ENCODE peak calls at places on chromosomes 13 and 19, in four cellular contexts. One of them, this sample, is unnamed.

GRCh38 chr19:12833747-12834417 is 497 bp downstream of the RTBDN start:
- DNase-seq in stomach: peak; percentile 28
- DNase-seq in cardiac fibroblast: no peak
- DNase-seq in AG09309: no peak
- DNase-seq in this sample: no peak

GRCh38 chr19:18287836-18288772 is 6.7 kb upstream of the JUND start:
- DNase-seq in cardiac fibroblast: no peak
- DNase-seq in stomach: no peak
- DNase-seq in AG09309: no peak
- DNase-seq in this sample: no peak

GRCh38 chr19:1411255-1412191 is 4.1 kb downstream of the DAZAP1 start:
- DNase-seq in AG09309: no peak
- DNase-seq in stomach: no peak
- DNase-seq in cardiac fibroblast: peak; percentile 78
- DNase-seq in this sample: peak; percentile 60

GRCh38 chr19:14346279-14346678 is 35.0 kb upstream of the ADGRE5 start:
- DNase-seq in AG09309: no peak
- DNase-seq in cardiac fibroblast: no peak
- DNase-seq in stomach: no peak
- DNase-seq in this sample: no peak

GRCh38 chr19:11418518-11419506 is at the start of gene RGL3:
- DNase-seq in AG09309: no peak
- DNase-seq in stomach: peak; percentile 77
- DNase-seq in cardiac fibroblast: no peak
- DNase-seq in this sample: no peak

GRCh38 chr13:113783966-113784644 is 25.1 kb downstream of the TMEM255B start:
- DNase-seq in AG09309: no peak
- DNase-seq in cardiac fibroblast: no peak
- DNase-seq in stomach: no peak
- DNase-seq in this sample: no peak

GRCh38 chr19:38970664-38971532 is 4.6 kb downstream of the FBXO17 start:
- DNase-seq in AG09309: peak; percentile 31
- DNase-seq in stomach: no peak
- DNase-seq in cardiac fibroblast: peak; percentile 50
- DNase-seq in this sample: peak; percentile 38

GRCh38 chr13:69820180-69820579 is 287.4 kb upstream of the ATXN8OS start:
- DNase-seq in AG09309: no peak
- DNase-seq in stomach: no peak
- DNase-seq in cardiac fibroblast: no peak
- DNase-seq in this sample: no peak

GRCh38 chr19:44644391-44645016 is 794 bp downstream of the PVR start:
- DNase-seq in stomach: no peak
- DNase-seq in cardiac fibroblast: peak; percentile 49
- DNase-seq in AG09309: no peak
- DNase-seq in this sample: no peak

GRCh38 chr19:31261019-31261595 is 88.1 kb downstream of the TSHZ3 start:
- DNase-seq in stomach: peak; percentile 2
- DNase-seq in AG09309: no peak
- DNase-seq in cardiac fibroblast: no peak
- DNase-seq in this sample: no peak

DNA sequence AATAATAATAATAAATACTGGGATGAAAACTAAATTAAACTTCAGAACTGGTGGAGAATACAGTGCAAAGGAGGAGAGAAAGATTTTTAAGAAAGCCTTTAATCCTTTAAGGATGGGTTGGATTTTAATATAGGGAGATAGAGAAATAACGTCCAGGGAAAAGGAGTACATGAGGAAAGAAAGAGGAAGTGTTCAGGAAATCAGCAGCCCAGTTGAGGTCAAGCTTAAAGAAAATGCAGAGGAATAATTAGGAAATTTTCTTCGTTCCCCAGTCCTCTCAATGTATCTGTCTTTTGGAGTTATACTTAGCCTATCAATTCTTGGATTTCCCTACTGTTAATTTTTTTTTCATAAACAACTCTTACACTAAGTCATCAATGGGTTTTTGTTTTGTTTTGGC is 47.7 kb downstream of the INTS6 start:
- DNase-seq in cardiac fibroblast: no peak
- DNase-seq in stomach: no peak
- DNase-seq in AG09309: no peak
- DNase-seq in this sample: no peak
- H3K4me3 ChIP-seq in cardiac fibroblast: no peak overlapping the region
- H3K4me3 ChIP-seq in stomach: no peak overlapping the region
- H3K4me3 ChIP-seq in AG09309: no peak overlapping the region
- H3K4me3 ChIP-seq in this sample: no peak overlapping the region

DNA sequence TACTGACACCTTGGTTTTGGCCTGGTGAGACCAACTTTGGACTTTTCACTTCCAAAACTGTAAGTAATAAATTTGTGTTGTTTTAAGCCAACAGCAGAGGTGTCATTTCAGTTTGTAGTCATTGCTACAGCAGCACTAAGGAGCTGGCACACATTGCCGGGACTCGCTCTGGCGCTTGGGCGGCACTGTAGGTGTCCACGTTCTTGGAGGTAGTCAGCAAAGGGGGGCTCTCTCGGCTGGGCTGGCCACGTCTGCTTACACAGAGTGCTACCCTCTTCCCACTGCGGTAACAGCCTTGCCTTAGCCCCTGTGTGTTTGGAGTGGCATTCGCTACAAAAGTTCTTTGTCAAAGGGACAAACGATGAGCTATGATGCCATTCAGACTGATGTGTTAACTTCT is 44.7 kb downstream of the HTR2A start:
- DNase-seq in stomach: no peak
- DNase-seq in cardiac fibroblast: no peak
- DNase-seq in AG09309: no peak
- DNase-seq in this sample: no peak
- TF ChIP-seq CTCF in stomach: no peak
- TF ChIP-seq CTCF in cardiac fibroblast: no peak
- TF ChIP-seq CTCF in AG09309: no peak
- TF ChIP-seq CTCF in this sample: no peak

DNA sequence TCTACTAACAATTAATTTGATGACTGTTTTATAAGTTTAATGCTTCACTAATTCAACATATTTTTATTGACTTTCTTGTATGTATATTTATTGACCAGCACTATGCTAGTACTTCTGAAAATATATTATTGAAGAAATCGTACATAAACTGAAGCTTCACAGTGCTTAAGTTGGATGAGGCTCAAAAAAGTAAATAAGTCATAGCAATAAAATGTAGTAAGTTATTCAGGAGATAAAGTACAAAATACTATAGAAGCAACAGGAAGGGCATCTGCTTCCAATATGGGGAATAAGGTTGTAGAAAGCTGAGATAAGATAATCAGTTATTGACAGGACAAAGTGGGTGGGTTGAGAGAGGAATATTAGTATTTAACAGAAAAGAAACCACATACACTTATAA is 944.9 kb upstream of the MIR17HG start:
- DNase-seq in stomach: no peak
- DNase-seq in AG09309: no peak
- DNase-seq in cardiac fibroblast: no peak
- DNase-seq in this sample: no peak
- H3K4me3 ChIP-seq in stomach: no peak overlapping the region
- H3K4me3 ChIP-seq in AG09309: no peak overlapping the region
- H3K4me3 ChIP-seq in cardiac fibroblast: no peak overlapping the region
- H3K4me3 ChIP-seq in this sample: no peak overlapping the region

GRCh38 chr19:40397568-40397906 is 7.6 kb upstream of the HIPK4 start:
- DNase-seq in cardiac fibroblast: no peak
- DNase-seq in AG09309: no peak
- DNase-seq in stomach: no peak
- DNase-seq in this sample: no peak

GRCh38 chr19:40400521-40400920 is 10.5 kb upstream of the HIPK4 start:
- DNase-seq in stomach: no peak
- DNase-seq in cardiac fibroblast: no peak
- DNase-seq in AG09309: no peak
- DNase-seq in this sample: no peak

GRCh38 chr19:40398417-40399056 is 8.6 kb upstream of the HIPK4 start:
- DNase-seq in AG09309: no peak
- DNase-seq in stomach: peak; percentile 44
- DNase-seq in cardiac fibroblast: no peak
- DNase-seq in this sample: no peak

GRCh38 chr19:40407714-40408600 is 5.2 kb downstream of the PRX start:
- DNase-seq in AG09309: no peak
- DNase-seq in cardiac fibroblast: no peak
- DNase-seq in stomach: no peak
- DNase-seq in this sample: no peak

GRCh38 chr19:40403262-40403984 is 9.8 kb downstream of the PRX start:
- DNase-seq in cardiac fibroblast: peak; percentile 91
- DNase-seq in AG09309: peak; percentile 40
- DNase-seq in stomach: peak; percentile 90
- DNase-seq in this sample: peak; percentile 93
- TF ChIP-seq CTCF in cardiac fibroblast: no peak
- TF ChIP-seq CTCF in AG09309: no peak
- TF ChIP-seq CTCF in stomach: no peak
- TF ChIP-seq CTCF in this sample: no peak

DNA sequence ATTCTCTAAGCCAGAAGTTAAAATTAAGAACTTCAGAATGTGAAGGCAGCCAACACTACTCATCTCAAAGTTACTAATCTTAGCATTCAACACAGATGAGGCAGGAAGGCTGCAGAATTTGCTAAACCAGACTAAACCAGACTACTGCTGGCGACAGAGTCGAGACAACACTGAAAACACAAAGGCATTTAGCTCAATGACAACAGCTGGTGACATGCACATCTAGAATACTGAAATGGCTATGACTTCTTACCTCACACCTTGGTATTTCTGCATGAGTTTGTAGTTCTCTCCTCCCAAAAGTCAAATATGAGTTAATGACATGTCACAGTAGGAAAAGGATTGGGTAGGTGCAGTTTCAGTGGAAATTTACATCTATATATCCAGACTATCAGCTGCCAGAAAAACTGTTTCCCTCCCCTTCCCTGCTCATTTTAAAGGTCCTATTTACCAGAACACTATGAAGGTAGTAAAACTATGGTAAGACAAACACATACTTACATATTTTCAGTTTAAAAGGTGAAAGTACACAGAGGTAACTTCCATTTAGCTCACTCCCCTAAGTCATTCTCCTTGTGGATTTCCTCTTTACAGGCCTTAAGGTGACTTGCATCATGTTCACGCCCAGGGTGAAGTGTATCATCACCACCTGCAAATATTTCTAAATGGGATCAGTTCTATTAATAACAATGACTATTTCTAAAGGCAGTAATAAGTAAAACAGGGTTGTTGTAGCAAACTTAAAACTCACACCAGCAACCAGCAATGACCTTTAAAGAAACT is 21.4 kb downstream of the FOXO1 start:
- DNase-seq in stomach: no peak
- DNase-seq in AG09309: no peak
- DNase-seq in cardiac fibroblast: peak; percentile 25
- DNase-seq in this sample: no peak
- H3K4me3 ChIP-seq in stomach: no peak overlapping the region
- H3K4me3 ChIP-seq in AG09309: no peak overlapping the region
- H3K4me3 ChIP-seq in cardiac fibroblast: peak overlapping the region; percentile 16
- H3K4me3 ChIP-seq in this sample: no peak overlapping the region

DNA sequence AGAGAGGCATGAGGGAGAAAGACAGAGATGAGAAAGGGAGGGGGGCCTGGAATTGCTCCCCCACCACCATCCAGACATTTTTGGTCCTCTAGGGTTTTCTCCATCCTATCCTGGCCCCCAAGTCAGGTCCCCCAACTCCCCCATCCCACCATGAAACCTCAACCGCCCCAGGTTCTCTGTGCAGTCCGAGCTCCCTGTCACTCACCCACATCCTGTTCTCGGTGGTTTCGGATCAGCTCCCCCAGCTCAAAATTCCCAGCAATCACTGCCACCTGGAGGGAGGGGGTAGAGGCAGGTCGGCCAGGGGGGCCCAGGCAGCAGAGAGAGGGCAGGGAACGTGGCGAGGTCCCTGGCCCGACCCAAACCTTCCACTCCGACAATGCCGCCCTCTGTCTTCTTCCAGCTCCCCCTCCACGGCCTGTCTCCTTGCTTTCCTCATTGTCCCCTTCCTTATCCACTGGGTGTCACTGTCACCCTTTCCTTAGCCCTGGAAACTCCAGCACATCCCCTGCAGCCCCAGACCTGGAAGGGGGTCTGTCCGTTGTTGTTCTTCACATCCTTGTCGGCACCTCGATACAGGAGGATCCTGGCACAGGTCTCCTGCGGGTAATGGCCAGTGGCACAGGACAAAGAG is 15.6 kb downstream of the SHANK1 start:
- DNase-seq in AG09309: no peak
- DNase-seq in cardiac fibroblast: no peak
- DNase-seq in stomach: no peak
- DNase-seq in this sample: no peak
- TF ChIP-seq CTCF in AG09309: no peak
- TF ChIP-seq CTCF in cardiac fibroblast: no peak
- TF ChIP-seq CTCF in stomach: no peak
- TF ChIP-seq CTCF in this sample: no peak

DNA sequence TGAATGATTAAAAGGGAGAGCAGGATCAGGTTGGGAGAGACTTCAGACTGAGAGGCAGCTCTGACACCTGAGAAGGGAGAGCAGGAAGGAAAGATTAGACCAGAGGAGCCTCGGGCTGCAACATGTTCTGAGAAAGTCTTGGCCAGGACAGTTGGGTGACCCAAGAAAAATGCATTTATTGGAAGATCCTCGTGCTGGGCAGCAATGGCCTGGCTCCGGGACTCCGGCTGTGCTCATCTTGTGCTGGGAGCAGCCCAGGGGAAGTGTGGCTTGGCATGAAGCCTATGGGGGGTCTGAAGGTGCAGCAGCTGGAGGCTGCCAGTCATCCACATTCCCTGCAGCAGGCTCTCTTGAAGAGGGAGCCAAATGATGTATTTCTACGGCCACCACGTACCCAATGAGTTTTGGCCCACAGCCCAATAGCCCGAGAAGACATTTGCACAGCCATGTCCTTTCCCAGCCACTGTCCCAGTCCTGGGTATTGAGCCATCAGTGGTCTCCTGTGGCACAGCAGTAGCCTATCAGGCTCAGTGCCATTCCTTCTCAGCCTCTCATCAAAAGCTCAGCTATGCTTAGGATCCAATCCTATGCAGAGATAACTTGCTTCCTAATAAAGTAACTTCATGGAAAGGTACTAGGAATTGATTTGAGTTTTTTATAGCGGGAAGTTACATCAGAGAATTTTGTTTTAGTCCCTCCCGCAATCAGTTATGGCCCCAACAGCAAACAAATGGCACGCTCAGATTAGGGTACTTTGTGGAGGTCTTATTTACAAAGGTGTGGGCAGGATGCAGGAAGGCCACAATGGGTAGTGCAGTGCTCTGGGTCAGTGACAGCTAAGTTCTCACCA is 76.1 kb upstream of the MEDAG start:
- DNase-seq in stomach: no peak
- DNase-seq in cardiac fibroblast: peak; percentile 28
- DNase-seq in AG09309: no peak
- DNase-seq in this sample: no peak
- H3K4me3 ChIP-seq in stomach: no peak overlapping the region
- H3K4me3 ChIP-seq in cardiac fibroblast: no peak overlapping the region
- H3K4me3 ChIP-seq in AG09309: no peak overlapping the region
- H3K4me3 ChIP-seq in this sample: no peak overlapping the region

GRCh38 chr13:50080856-50081105 is 65.5 kb downstream of the KCNRG start:
- DNase-seq in cardiac fibroblast: peak; percentile 52
- DNase-seq in stomach: no peak
- DNase-seq in AG09309: no peak
- DNase-seq in this sample: peak; percentile 55

GRCh38 chr13:50081106-50081898 is 66.1 kb downstream of the KCNRG start:
- DNase-seq in cardiac fibroblast: no peak
- DNase-seq in stomach: peak; percentile 48
- DNase-seq in AG09309: no peak
- DNase-seq in this sample: no peak

GRCh38 chr13:50081899-50082425 is 66.7 kb downstream of the KCNRG start:
- DNase-seq in cardiac fibroblast: peak; percentile 99
- DNase-seq in AG09309: peak; percentile 95
- DNase-seq in stomach: peak; percentile 98
- DNase-seq in this sample: peak; percentile 99

GRCh38 chr13:50082426-50083283 is 67.4 kb downstream of the KCNRG start:
- DNase-seq in AG09309: peak; percentile 18
- DNase-seq in cardiac fibroblast: peak; percentile 72
- DNase-seq in stomach: peak; percentile 91
- DNase-seq in this sample: peak; percentile 62

GRCh38 chr13:50085063-50085462 is 69.8 kb downstream of the KCNRG start:
- DNase-seq in stomach: no peak
- DNase-seq in AG09309: no peak
- DNase-seq in cardiac fibroblast: peak; percentile 74
- DNase-seq in this sample: no peak
- TF ChIP-seq CTCF in stomach: peak; percentile 27
- TF ChIP-seq CTCF in AG09309: peak; percentile 39
- TF ChIP-seq CTCF in cardiac fibroblast: peak; percentile 46
- TF ChIP-seq CTCF in this sample: peak; percentile 15

This sample was measured in foreskin fibroblast.